ENCODE peak calls at places on chromosomes 1 and 21, in nine cellular contexts. F, Q, H, Y, R, V, E, P and I are unnamed samples.

GRCh38 chr1:209326876-209327275 is 256.6 kb upstream of the CAMK1G start:
- DNase-seq in F (no peak), Q (no peak), H (no peak), Y (no peak), R (no peak), V (no peak), E (no peak), P (no peak), I (no peak)

GRCh38 chr1:246365708-246366107 is 141.4 kb downstream of the SMYD3 start:
- DNase-seq in F (no peak), Q (no peak), H (no peak), Y (no peak), R (no peak), V (no peak), E (no peak), P (no peak), I (no peak)

GRCh38 chr1:15902882-15903281 is 55.4 kb downstream of the SPEN start:
- DNase-seq in F (peak), Q (no peak), H (no peak), Y (no peak), R (peak), V (no peak), E (no peak), P (peak), I (no peak)

GRCh38 chr1:202967684-202968281 is 726 bp upstream of the CYB5R1 start:
- DNase-seq in F (peak), Q (peak), H (no peak), Y (no peak), R (no peak), V (no peak), E (peak), P (peak), I (peak)

GRCh38 chr1:240539700-240540414 is 72.1 kb downstream of the GREM2 start:
- DNase-seq in F (no peak), Q (no peak), H (no peak), Y (no peak), R (no peak), V (no peak), E (no peak), P (no peak), I (no peak)

GRCh38 chr1:90834354-90835171 is 117.5 kb upstream of the BARHL2 start:
- DNase-seq in F (no peak), Q (no peak), H (no peak), Y (no peak), R (no peak), V (no peak), E (no peak), P (no peak), I (no peak)

GRCh38 chr1:31396633-31397351 is 16.2 kb upstream of the SERINC2 start:
- DNase-seq in F (peak), Q (no peak), H (no peak), Y (no peak), R (peak), V (peak), E (no peak), P (peak), I (no peak)

GRCh38 chr1:72282271-72282656 is at the start of gene NEGR1:
- DNase-seq in F (peak), Q (peak), H (no peak), Y (peak), R (peak), V (peak), E (peak), P (peak), I (peak)

GRCh38 chr1:176515310-176515709 is 52.3 kb downstream of the PAPPA2 start:
- DNase-seq in F (peak), Q (peak), H (no peak), Y (no peak), R (peak), V (no peak), E (no peak), P (peak), I (peak)

GRCh38 chr1:176049582-176049981 is 157.5 kb downstream of the COP1 start:
- DNase-seq in F (no peak), Q (no peak), H (no peak), Y (no peak), R (no peak), V (no peak), E (no peak), P (no peak), I (no peak)

GRCh38 chr1:183375381-183375780 is 42.8 kb downstream of the NMNAT2 start:
- DNase-seq in F (no peak), Q (no peak), H (no peak), Y (no peak), R (no peak), V (no peak), E (no peak), P (no peak), I (no peak)

GRCh38 chr1:30898031-30898815 is 10.3 kb downstream of the SDC3 start:
- DNase-seq in F (no peak), Q (no peak), H (no peak), Y (no peak), R (no peak), V (no peak), E (no peak), P (no peak), I (no peak)

GRCh38 chr1:40820911-40821693 is 37.5 kb downstream of the KCNQ4 start:
- DNase-seq in F (no peak), Q (peak), H (no peak), Y (no peak), R (no peak), V (no peak), E (no peak), P (no peak), I (no peak)

GRCh38 chr1:97071163-97071562 is 349.6 kb downstream of the PTBP2 start:
- DNase-seq in F (no peak), Q (no peak), H (no peak), Y (no peak), R (no peak), V (no peak), E (no peak), P (no peak), I (no peak)

GRCh38 chr1:228139931-228140723 is at the start of gene GUK1:
- DNase-seq in F (peak), Q (peak), H (peak), Y (peak), R (peak), V (peak), E (peak), P (peak), I (peak)
- TF ChIP-seq CTCF in F (no peak), Q (peak), H (peak), Y (peak), R (peak), V (no peak), E (peak), P (peak), I (peak)

DNA sequence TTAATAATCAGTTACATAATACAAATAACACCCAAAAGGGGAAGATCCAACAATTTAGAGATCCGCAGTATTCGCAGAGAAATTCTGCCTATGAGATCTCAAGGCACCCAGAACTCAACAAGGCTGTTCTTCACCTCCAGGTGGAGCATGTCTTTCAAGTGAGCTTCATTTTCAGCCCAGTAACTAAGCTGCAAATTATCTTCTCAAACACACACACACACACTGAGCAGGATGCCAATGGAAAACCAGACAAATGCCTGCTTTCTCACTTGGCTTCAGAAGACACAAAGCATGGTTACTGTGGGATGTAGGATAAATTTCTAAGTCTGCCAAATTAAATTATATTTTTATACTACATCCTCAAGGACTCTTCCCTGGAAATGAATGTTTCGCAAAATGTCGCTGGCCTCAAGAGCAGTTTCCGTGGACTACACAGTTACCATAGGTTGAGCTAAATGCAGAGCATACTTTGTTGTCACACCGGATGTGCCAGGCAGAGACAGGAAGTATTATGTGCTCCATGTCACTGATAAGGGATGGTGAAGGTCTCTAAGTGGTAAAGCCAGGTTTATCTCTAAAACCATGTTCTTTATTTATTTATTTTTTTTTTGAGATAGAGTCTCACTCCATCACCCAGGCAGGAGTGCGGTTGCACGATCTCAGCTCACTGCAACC is 30.3 kb downstream of the UBR4 start:
- DNase-seq in F (peak), Q (peak), H (no peak), Y (no peak), R (peak), V (no peak), E (no peak), P (peak), I (no peak)
- TF ChIP-seq CTCF in F (peak), Q (peak), H (no peak), Y (peak), R (peak), V (no peak), E (no peak), P (no peak), I (peak)

GRCh38 chr1:7608628-7609295 is 162.3 kb upstream of the VAMP3 start:
- DNase-seq in F (peak), Q (no peak), H (no peak), Y (no peak), R (no peak), V (no peak), E (no peak), P (no peak), I (no peak)
- TF ChIP-seq CTCF in F (no peak), Q (no peak), H (no peak), Y (no peak), R (no peak), V (no peak), E (no peak), P (no peak), I (no peak)

DNA sequence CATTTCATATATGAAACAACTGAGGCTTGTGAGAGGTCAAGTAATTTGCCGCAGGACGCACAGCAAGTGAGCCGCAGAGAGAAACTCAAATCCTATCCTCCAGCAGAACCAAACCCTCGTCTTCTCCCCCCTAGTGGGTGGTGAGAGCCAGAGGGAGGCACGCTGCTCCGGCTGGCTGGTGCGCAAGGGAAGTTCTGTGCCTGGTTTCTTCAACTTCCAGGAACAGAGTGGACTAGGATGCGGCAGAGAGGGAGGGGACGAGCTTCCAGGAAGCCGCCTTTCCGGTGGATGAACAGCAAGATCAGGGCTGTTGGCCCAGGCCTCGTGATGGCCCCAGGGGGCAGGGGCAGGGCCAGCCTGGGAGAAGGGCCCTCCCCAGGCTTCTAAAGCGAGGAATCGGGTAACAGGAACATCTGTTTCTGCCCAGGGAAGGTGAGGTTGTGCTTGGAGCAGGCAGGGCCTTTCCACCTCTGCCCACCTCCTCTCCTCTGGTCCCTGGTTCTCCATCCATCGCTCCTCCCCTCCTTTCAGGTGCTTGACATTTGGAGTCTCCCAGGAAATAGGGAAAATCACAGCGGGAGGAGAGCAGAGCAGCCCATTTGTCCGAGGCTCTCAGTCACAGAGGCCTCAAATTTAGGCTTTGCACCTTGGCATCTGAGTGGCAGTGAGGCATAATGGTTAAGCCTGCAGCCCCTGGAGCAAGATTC is 16.8 kb upstream of the PDIK1L start:
- DNase-seq in F (peak), Q (peak), H (no peak), Y (peak), R (peak), V (no peak), E (no peak), P (no peak), I (peak)
- TF ChIP-seq CTCF in F (peak), Q (no peak), H (no peak), Y (peak), R (peak), V (no peak), E (no peak), P (no peak), I (peak)

DNA sequence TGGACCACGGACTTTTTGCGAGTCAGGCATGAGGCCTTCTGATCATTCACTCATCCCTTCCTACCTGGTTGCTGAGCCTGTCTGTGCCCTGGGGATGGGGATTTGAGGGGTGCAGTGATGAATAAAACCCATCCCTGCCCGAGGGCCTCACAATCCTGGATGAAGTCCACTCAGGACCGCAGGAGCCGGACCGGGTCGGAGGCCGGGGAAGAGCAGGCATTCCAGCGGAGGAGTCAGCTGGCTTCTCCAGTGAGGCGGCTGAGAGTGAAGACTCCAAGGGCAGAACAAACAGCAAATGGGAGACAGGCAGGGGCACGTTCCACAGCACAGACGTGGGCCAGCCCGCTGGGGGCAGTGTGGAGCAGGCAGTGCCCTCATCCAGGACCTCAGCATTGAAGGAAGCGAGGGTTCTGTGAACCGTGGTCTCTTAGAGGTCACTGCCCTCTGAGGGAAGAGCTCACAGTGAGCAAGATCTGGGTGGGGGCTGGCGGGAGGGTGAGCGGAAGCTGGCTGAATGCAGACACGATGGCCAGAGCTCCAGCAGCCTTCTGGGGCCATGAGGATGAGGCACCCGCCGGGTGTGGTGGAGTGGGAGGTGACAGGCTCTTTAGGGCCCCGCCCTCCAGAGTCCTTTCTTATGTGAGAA is 10.9 kb upstream of the LRRC3 start:
- DNase-seq in F (no peak), Q (no peak), H (no peak), Y (no peak), R (no peak), V (peak), E (no peak), P (no peak), I (no peak)
- TF ChIP-seq CTCF in F (peak), Q (no peak), H (no peak), Y (no peak), R (peak), V (peak), E (no peak), P (no peak), I (no peak)

GRCh38 chr1:185652348-185652747 is 81.8 kb upstream of the HMCN1 start:
- DNase-seq in F (peak), Q (no peak), H (no peak), Y (no peak), R (peak), V (no peak), E (no peak), P (peak), I (no peak)
- TF ChIP-seq CTCF in F (peak), Q (no peak), H (no peak), Y (no peak), R (peak), V (no peak), E (peak), P (peak), I (no peak)

GRCh38 chr1:63063367-63063766 is 259.0 kb upstream of the FOXD3 start:
- DNase-seq in F (no peak), Q (no peak), H (no peak), Y (no peak), R (no peak), V (peak), E (no peak), P (no peak), I (no peak)
- TF ChIP-seq CTCF in F (peak), Q (no peak), H (no peak), Y (no peak), R (no peak), V (peak), E (no peak), P (no peak), I (no peak)

DNA sequence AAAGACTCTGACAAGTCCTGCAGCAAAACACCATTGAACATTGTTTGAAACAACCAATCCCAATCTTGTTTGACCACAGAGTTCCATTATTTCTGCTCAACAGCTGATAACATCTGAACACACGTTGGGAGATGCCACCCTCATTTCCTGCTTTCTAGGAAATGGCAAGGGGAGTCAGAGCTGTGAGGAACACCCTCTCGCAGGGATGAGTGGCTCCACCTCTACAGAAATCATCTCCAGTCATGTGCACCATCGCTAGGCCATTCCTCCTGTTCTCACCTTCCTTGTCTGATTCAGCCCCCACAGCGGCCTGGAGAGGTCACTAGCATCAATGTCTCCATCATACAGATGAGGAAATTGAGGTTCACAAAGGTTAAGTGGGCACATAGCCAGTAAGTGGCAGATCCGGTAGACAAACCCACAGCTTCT is 22.4 kb upstream of the RUNX3 start:
- DNase-seq in F (no peak), Q (no peak), H (no peak), Y (no peak), R (no peak), V (no peak), E (no peak), P (peak), I (no peak)
- TF ChIP-seq CTCF in F (peak), Q (no peak), H (no peak), Y (no peak), R (no peak), V (no peak), E (no peak), P (no peak), I (no peak)